ENCODE peak calls at places on chromosomes 11 and 22, in eight cellular contexts. One of them, this sample, is unnamed.

GRCh38 chr11:120284272-120284671 is 40.8 kb upstream of the TLCD5 start:
- DNase-seq in AG09309: no peak
- DNase-seq in frontal cortex: no peak
- DNase-seq in RWPE1: no peak
- DNase-seq in stimulated activated CD4-positive, alpha-beta T cell treated with anti-CD3 and anti-CD28 coated beads, Interleukin-12 subunit alpha, Interleukin-12 subunit beta, amount 100 ng/mL, for 4 hours: no peak
- DNase-seq in NB4: no peak
- DNase-seq in fibroblast of the aortic adventitia: no peak
- DNase-seq in glutamatergic neuron: no peak
- DNase-seq in this sample: no peak

GRCh38 chr11:20707876-20708275 is 38.5 kb downstream of the NELL1 start:
- DNase-seq in AG09309: no peak
- DNase-seq in frontal cortex: no peak
- DNase-seq in RWPE1: no peak
- DNase-seq in stimulated activated CD4-positive, alpha-beta T cell treated with anti-CD3 and anti-CD28 coated beads, Interleukin-12 subunit alpha, Interleukin-12 subunit beta, amount 100 ng/mL, for 4 hours: no peak
- DNase-seq in NB4: no peak
- DNase-seq in fibroblast of the aortic adventitia: no peak
- DNase-seq in glutamatergic neuron: no peak
- DNase-seq in this sample: no peak

GRCh38 chr11:31802990-31803812 is 7.9 kb downstream of the PAX6 start:
- DNase-seq in AG09309: no peak
- DNase-seq in frontal cortex: peak
- DNase-seq in RWPE1: no peak
- DNase-seq in stimulated activated CD4-positive, alpha-beta T cell treated with anti-CD3 and anti-CD28 coated beads, Interleukin-12 subunit alpha, Interleukin-12 subunit beta, amount 100 ng/mL, for 4 hours: no peak
- DNase-seq in NB4: peak
- DNase-seq in fibroblast of the aortic adventitia: no peak
- DNase-seq in glutamatergic neuron: no peak
- DNase-seq in this sample: no peak

GRCh38 chr11:130089669-130090063 is 20.0 kb downstream of the APLP2 start:
- DNase-seq in AG09309: no peak
- DNase-seq in frontal cortex: no peak
- DNase-seq in RWPE1: no peak
- DNase-seq in stimulated activated CD4-positive, alpha-beta T cell treated with anti-CD3 and anti-CD28 coated beads, Interleukin-12 subunit alpha, Interleukin-12 subunit beta, amount 100 ng/mL, for 4 hours: no peak
- DNase-seq in NB4: no peak
- DNase-seq in fibroblast of the aortic adventitia: no peak
- DNase-seq in glutamatergic neuron: no peak
- DNase-seq in this sample: no peak

GRCh38 chr11:5303643-5304042 is 1.9 kb upstream of the OR51B4 start:
- DNase-seq in AG09309: no peak
- DNase-seq in frontal cortex: no peak
- DNase-seq in RWPE1: no peak
- DNase-seq in stimulated activated CD4-positive, alpha-beta T cell treated with anti-CD3 and anti-CD28 coated beads, Interleukin-12 subunit alpha, Interleukin-12 subunit beta, amount 100 ng/mL, for 4 hours: no peak
- DNase-seq in NB4: no peak
- DNase-seq in fibroblast of the aortic adventitia: no peak
- DNase-seq in glutamatergic neuron: no peak
- DNase-seq in this sample: no peak

GRCh38 chr11:64130618-64131017 is 35.3 kb downstream of the MACROD1 start:
- DNase-seq in AG09309: no peak
- DNase-seq in frontal cortex: no peak
- DNase-seq in RWPE1: no peak
- DNase-seq in stimulated activated CD4-positive, alpha-beta T cell treated with anti-CD3 and anti-CD28 coated beads, Interleukin-12 subunit alpha, Interleukin-12 subunit beta, amount 100 ng/mL, for 4 hours: no peak
- DNase-seq in NB4: no peak
- DNase-seq in fibroblast of the aortic adventitia: no peak
- DNase-seq in glutamatergic neuron: no peak
- DNase-seq in this sample: no peak

GRCh38 chr11:73349633-73350032 is 26.6 kb upstream of the RELT start:
- DNase-seq in AG09309: no peak
- DNase-seq in frontal cortex: no peak
- DNase-seq in RWPE1: no peak
- DNase-seq in stimulated activated CD4-positive, alpha-beta T cell treated with anti-CD3 and anti-CD28 coated beads, Interleukin-12 subunit alpha, Interleukin-12 subunit beta, amount 100 ng/mL, for 4 hours: no peak
- DNase-seq in NB4: no peak
- DNase-seq in fibroblast of the aortic adventitia: no peak
- DNase-seq in glutamatergic neuron: no peak
- DNase-seq in this sample: no peak

GRCh38 chr11:73565804-73566203 is 32.1 kb downstream of the FAM168A start:
- DNase-seq in AG09309: no peak
- DNase-seq in frontal cortex: no peak
- DNase-seq in RWPE1: no peak
- DNase-seq in stimulated activated CD4-positive, alpha-beta T cell treated with anti-CD3 and anti-CD28 coated beads, Interleukin-12 subunit alpha, Interleukin-12 subunit beta, amount 100 ng/mL, for 4 hours: no peak
- DNase-seq in NB4: no peak
- DNase-seq in fibroblast of the aortic adventitia: no peak
- DNase-seq in glutamatergic neuron: no peak
- DNase-seq in this sample: no peak

GRCh38 chr11:19407692-19408091 is 166.9 kb upstream of the E2F8 start:
- DNase-seq in AG09309: no peak
- DNase-seq in frontal cortex: no peak
- DNase-seq in RWPE1: no peak
- DNase-seq in stimulated activated CD4-positive, alpha-beta T cell treated with anti-CD3 and anti-CD28 coated beads, Interleukin-12 subunit alpha, Interleukin-12 subunit beta, amount 100 ng/mL, for 4 hours: no peak
- DNase-seq in NB4: no peak
- DNase-seq in fibroblast of the aortic adventitia: no peak
- DNase-seq in glutamatergic neuron: peak
- DNase-seq in this sample: no peak

GRCh38 chr11:111605681-111606080 is 3.4 kb downstream of the SIK2 start:
- DNase-seq in AG09309: no peak
- DNase-seq in frontal cortex: no peak
- DNase-seq in RWPE1: no peak
- DNase-seq in stimulated activated CD4-positive, alpha-beta T cell treated with anti-CD3 and anti-CD28 coated beads, Interleukin-12 subunit alpha, Interleukin-12 subunit beta, amount 100 ng/mL, for 4 hours: no peak
- DNase-seq in NB4: no peak
- DNase-seq in fibroblast of the aortic adventitia: no peak
- DNase-seq in glutamatergic neuron: no peak
- DNase-seq in this sample: no peak

GRCh38 chr11:75633409-75634011 is 35.3 kb downstream of the MAP6 start:
- DNase-seq in AG09309: no peak
- DNase-seq in frontal cortex: no peak
- DNase-seq in RWPE1: no peak
- DNase-seq in stimulated activated CD4-positive, alpha-beta T cell treated with anti-CD3 and anti-CD28 coated beads, Interleukin-12 subunit alpha, Interleukin-12 subunit beta, amount 100 ng/mL, for 4 hours: no peak
- DNase-seq in NB4: no peak
- DNase-seq in fibroblast of the aortic adventitia: no peak
- DNase-seq in glutamatergic neuron: no peak
- DNase-seq in this sample: no peak

GRCh38 chr11:346529-346928 is 22.8 kb upstream of the B4GALNT4 start:
- DNase-seq in AG09309: no peak
- DNase-seq in frontal cortex: no peak
- DNase-seq in RWPE1: no peak
- DNase-seq in stimulated activated CD4-positive, alpha-beta T cell treated with anti-CD3 and anti-CD28 coated beads, Interleukin-12 subunit alpha, Interleukin-12 subunit beta, amount 100 ng/mL, for 4 hours: no peak
- DNase-seq in NB4: no peak
- DNase-seq in fibroblast of the aortic adventitia: no peak
- DNase-seq in glutamatergic neuron: no peak
- DNase-seq in this sample: no peak

GRCh38 chr11:46307785-46308341 is 30.4 kb downstream of the CREB3L1 start:
- DNase-seq in AG09309: no peak
- DNase-seq in frontal cortex: no peak
- DNase-seq in RWPE1: no peak
- DNase-seq in stimulated activated CD4-positive, alpha-beta T cell treated with anti-CD3 and anti-CD28 coated beads, Interleukin-12 subunit alpha, Interleukin-12 subunit beta, amount 100 ng/mL, for 4 hours: no peak
- DNase-seq in NB4: no peak
- DNase-seq in fibroblast of the aortic adventitia: no peak
- DNase-seq in glutamatergic neuron: no peak
- DNase-seq in this sample: no peak

GRCh38 chr22:24503137-24503850 is 8.2 kb downstream of the UPB1 start:
- DNase-seq in AG09309: no peak
- DNase-seq in frontal cortex: peak
- DNase-seq in RWPE1: peak
- DNase-seq in stimulated activated CD4-positive, alpha-beta T cell treated with anti-CD3 and anti-CD28 coated beads, Interleukin-12 subunit alpha, Interleukin-12 subunit beta, amount 100 ng/mL, for 4 hours: peak
- DNase-seq in NB4: peak
- DNase-seq in fibroblast of the aortic adventitia: peak
- DNase-seq in glutamatergic neuron: peak
- DNase-seq in this sample: peak

GRCh38 chr11:78868563-78868962 is 293.9 kb upstream of the NARS2 start:
- DNase-seq in AG09309: no peak
- DNase-seq in frontal cortex: no peak
- DNase-seq in RWPE1: no peak
- DNase-seq in stimulated activated CD4-positive, alpha-beta T cell treated with anti-CD3 and anti-CD28 coated beads, Interleukin-12 subunit alpha, Interleukin-12 subunit beta, amount 100 ng/mL, for 4 hours: no peak
- DNase-seq in NB4: no peak
- DNase-seq in fibroblast of the aortic adventitia: no peak
- DNase-seq in glutamatergic neuron: no peak
- DNase-seq in this sample: no peak

GRCh38 chr11:101913631-101914030 is 1.2 kb upstream of the CEP126 start:
- DNase-seq in AG09309: no peak
- DNase-seq in frontal cortex: no peak
- DNase-seq in RWPE1: no peak
- DNase-seq in stimulated activated CD4-positive, alpha-beta T cell treated with anti-CD3 and anti-CD28 coated beads, Interleukin-12 subunit alpha, Interleukin-12 subunit beta, amount 100 ng/mL, for 4 hours: no peak
- DNase-seq in NB4: no peak
- DNase-seq in fibroblast of the aortic adventitia: no peak
- DNase-seq in glutamatergic neuron: no peak
- DNase-seq in this sample: no peak

GRCh38 chr11:64650923-64651523 is 60.0 kb downstream of the SLC22A12 start:
- DNase-seq in AG09309: no peak
- DNase-seq in frontal cortex: no peak
- DNase-seq in RWPE1: peak
- DNase-seq in stimulated activated CD4-positive, alpha-beta T cell treated with anti-CD3 and anti-CD28 coated beads, Interleukin-12 subunit alpha, Interleukin-12 subunit beta, amount 100 ng/mL, for 4 hours: no peak
- DNase-seq in NB4: peak
- DNase-seq in fibroblast of the aortic adventitia: peak
- DNase-seq in glutamatergic neuron: peak
- DNase-seq in this sample: peak

GRCh38 chr22:49666146-49666809 is 161.4 kb downstream of the BRD1 start:
- DNase-seq in AG09309: no peak
- DNase-seq in frontal cortex: no peak
- DNase-seq in RWPE1: no peak
- DNase-seq in stimulated activated CD4-positive, alpha-beta T cell treated with anti-CD3 and anti-CD28 coated beads, Interleukin-12 subunit alpha, Interleukin-12 subunit beta, amount 100 ng/mL, for 4 hours: no peak
- DNase-seq in NB4: no peak
- DNase-seq in fibroblast of the aortic adventitia: no peak
- DNase-seq in glutamatergic neuron: no peak
- DNase-seq in this sample: no peak

GRCh38 chr11:75311858-75312288 is 39.6 kb downstream of the ARRB1 start:
- DNase-seq in AG09309: no peak
- DNase-seq in frontal cortex: peak
- DNase-seq in RWPE1: no peak
- DNase-seq in stimulated activated CD4-positive, alpha-beta T cell treated with anti-CD3 and anti-CD28 coated beads, Interleukin-12 subunit alpha, Interleukin-12 subunit beta, amount 100 ng/mL, for 4 hours: no peak
- DNase-seq in NB4: no peak
- DNase-seq in fibroblast of the aortic adventitia: peak
- DNase-seq in glutamatergic neuron: peak
- DNase-seq in this sample: peak

GRCh38 chr22:50406416-50407170 is 63.5 kb downstream of the PPP6R2 start:
- DNase-seq in AG09309: no peak
- DNase-seq in frontal cortex: no peak
- DNase-seq in RWPE1: no peak
- DNase-seq in stimulated activated CD4-positive, alpha-beta T cell treated with anti-CD3 and anti-CD28 coated beads, Interleukin-12 subunit alpha, Interleukin-12 subunit beta, amount 100 ng/mL, for 4 hours: no peak
- DNase-seq in NB4: no peak
- DNase-seq in fibroblast of the aortic adventitia: no peak
- DNase-seq in glutamatergic neuron: no peak
- DNase-seq in this sample: no peak

GRCh38 chr11:10305262-10305963 is 540 bp downstream of the ADM start:
- DNase-seq in AG09309: no peak
- DNase-seq in frontal cortex: peak
- DNase-seq in RWPE1: no peak
- DNase-seq in stimulated activated CD4-positive, alpha-beta T cell treated with anti-CD3 and anti-CD28 coated beads, Interleukin-12 subunit alpha, Interleukin-12 subunit beta, amount 100 ng/mL, for 4 hours: peak
- DNase-seq in NB4: peak
- DNase-seq in fibroblast of the aortic adventitia: no peak
- DNase-seq in glutamatergic neuron: no peak
- DNase-seq in this sample: peak

GRCh38 chr11:104876838-104877500 is 21.3 kb downstream of the CASP12 start:
- DNase-seq in AG09309: no peak
- DNase-seq in frontal cortex: no peak
- DNase-seq in RWPE1: no peak
- DNase-seq in stimulated activated CD4-positive, alpha-beta T cell treated with anti-CD3 and anti-CD28 coated beads, Interleukin-12 subunit alpha, Interleukin-12 subunit beta, amount 100 ng/mL, for 4 hours: no peak
- DNase-seq in NB4: no peak
- DNase-seq in fibroblast of the aortic adventitia: no peak
- DNase-seq in glutamatergic neuron: no peak
- DNase-seq in this sample: no peak

GRCh38 chr22:17767236-17768065 is 6.8 kb downstream of the BID start:
- DNase-seq in AG09309: no peak
- DNase-seq in frontal cortex: no peak
- DNase-seq in RWPE1: no peak
- DNase-seq in stimulated activated CD4-positive, alpha-beta T cell treated with anti-CD3 and anti-CD28 coated beads, Interleukin-12 subunit alpha, Interleukin-12 subunit beta, amount 100 ng/mL, for 4 hours: no peak
- DNase-seq in NB4: no peak
- DNase-seq in fibroblast of the aortic adventitia: no peak
- DNase-seq in glutamatergic neuron: no peak
- DNase-seq in this sample: no peak

GRCh38 chr11:567629-568258 is 7.0 kb downstream of the RASSF7 start:
- DNase-seq in AG09309: no peak
- DNase-seq in frontal cortex: no peak
- DNase-seq in RWPE1: no peak
- DNase-seq in stimulated activated CD4-positive, alpha-beta T cell treated with anti-CD3 and anti-CD28 coated beads, Interleukin-12 subunit alpha, Interleukin-12 subunit beta, amount 100 ng/mL, for 4 hours: no peak
- DNase-seq in NB4: no peak
- DNase-seq in fibroblast of the aortic adventitia: no peak
- DNase-seq in glutamatergic neuron: no peak
- DNase-seq in this sample: no peak

GRCh38 chr11:100830978-100831732 is 144.1 kb downstream of the ARHGAP42 start:
- DNase-seq in AG09309: no peak
- DNase-seq in frontal cortex: no peak
- DNase-seq in RWPE1: peak
- DNase-seq in stimulated activated CD4-positive, alpha-beta T cell treated with anti-CD3 and anti-CD28 coated beads, Interleukin-12 subunit alpha, Interleukin-12 subunit beta, amount 100 ng/mL, for 4 hours: no peak
- DNase-seq in NB4: no peak
- DNase-seq in fibroblast of the aortic adventitia: peak
- DNase-seq in glutamatergic neuron: no peak
- DNase-seq in this sample: no peak

GRCh38 chr11:5624489-5625278 is at the start of gene TRIM34:
- DNase-seq in AG09309: peak
- DNase-seq in frontal cortex: peak
- DNase-seq in RWPE1: peak
- DNase-seq in stimulated activated CD4-positive, alpha-beta T cell treated with anti-CD3 and anti-CD28 coated beads, Interleukin-12 subunit alpha, Interleukin-12 subunit beta, amount 100 ng/mL, for 4 hours: peak
- DNase-seq in NB4: peak
- DNase-seq in fibroblast of the aortic adventitia: peak
- DNase-seq in glutamatergic neuron: no peak
- DNase-seq in this sample: peak

GRCh38 chr11:126366064-126366822 is 10.8 kb downstream of the ST3GAL4 start:
- DNase-seq in AG09309: no peak
- DNase-seq in frontal cortex: no peak
- DNase-seq in RWPE1: no peak
- DNase-seq in stimulated activated CD4-positive, alpha-beta T cell treated with anti-CD3 and anti-CD28 coated beads, Interleukin-12 subunit alpha, Interleukin-12 subunit beta, amount 100 ng/mL, for 4 hours: no peak
- DNase-seq in NB4: peak
- DNase-seq in fibroblast of the aortic adventitia: no peak
- DNase-seq in glutamatergic neuron: no peak
- DNase-seq in this sample: no peak

GRCh38 chr22:38921801-38922200 is 35.6 kb upstream of the APOBEC3A start:
- DNase-seq in AG09309: no peak
- DNase-seq in frontal cortex: no peak
- DNase-seq in RWPE1: no peak
- DNase-seq in stimulated activated CD4-positive, alpha-beta T cell treated with anti-CD3 and anti-CD28 coated beads, Interleukin-12 subunit alpha, Interleukin-12 subunit beta, amount 100 ng/mL, for 4 hours: no peak
- DNase-seq in NB4: peak
- DNase-seq in fibroblast of the aortic adventitia: no peak
- DNase-seq in glutamatergic neuron: no peak
- DNase-seq in this sample: no peak

GRCh38 chr11:13011366-13012036 is 2.4 kb downstream of the RASSF10 start:
- DNase-seq in AG09309: no peak
- DNase-seq in frontal cortex: no peak
- DNase-seq in RWPE1: no peak
- DNase-seq in stimulated activated CD4-positive, alpha-beta T cell treated with anti-CD3 and anti-CD28 coated beads, Interleukin-12 subunit alpha, Interleukin-12 subunit beta, amount 100 ng/mL, for 4 hours: no peak
- DNase-seq in NB4: no peak
- DNase-seq in fibroblast of the aortic adventitia: no peak
- DNase-seq in glutamatergic neuron: no peak
- DNase-seq in this sample: no peak

GRCh38 chr22:17802822-17803221 is 28.6 kb upstream of the BID start:
- DNase-seq in AG09309: no peak
- DNase-seq in frontal cortex: no peak
- DNase-seq in RWPE1: no peak
- DNase-seq in stimulated activated CD4-positive, alpha-beta T cell treated with anti-CD3 and anti-CD28 coated beads, Interleukin-12 subunit alpha, Interleukin-12 subunit beta, amount 100 ng/mL, for 4 hours: no peak
- DNase-seq in NB4: no peak
- DNase-seq in fibroblast of the aortic adventitia: no peak
- DNase-seq in glutamatergic neuron: no peak
- DNase-seq in this sample: no peak

GRCh38 chr11:67613960-67614715 is 7.4 kb downstream of the NDUFV1 start:
- DNase-seq in AG09309: no peak
- DNase-seq in frontal cortex: peak
- DNase-seq in RWPE1: peak
- DNase-seq in stimulated activated CD4-positive, alpha-beta T cell treated with anti-CD3 and anti-CD28 coated beads, Interleukin-12 subunit alpha, Interleukin-12 subunit beta, amount 100 ng/mL, for 4 hours: peak
- DNase-seq in NB4: peak
- DNase-seq in fibroblast of the aortic adventitia: peak
- DNase-seq in glutamatergic neuron: peak
- DNase-seq in this sample: peak

This sample was measured in HEK293T.